ENCODE peak calls at places on chromosomes 3 and 15, in seven cellular contexts. K, B, Z, U, X, R and N are unnamed samples.

GRCh38 chr3:157029365-157029790 is 130.6 kb downstream of the CCNL1 start:
- DNase-seq in B (no peak), X (no peak), R (no peak), K (no peak), Z (no peak), U (no peak), N (no peak)

GRCh38 chr3:63934484-63934883 is 22.3 kb upstream of the SCAANT1 start:
- DNase-seq in R (no peak), Z (no peak), K (no peak), B (no peak), X (no peak), U (no peak), N (no peak)

GRCh38 chr3:112926000-112926399 is 48.9 kb downstream of the CD200R1 start:
- DNase-seq in U (no peak), R (no peak), K (no peak), X (no peak), Z (no peak), B (no peak), N (no peak)

GRCh38 chr15:47475336-47475735 is 242.0 kb upstream of the SEMA6D start:
- DNase-seq in B (no peak), Z (no peak), X (no peak), K (no peak), U (no peak), R (no peak), N (no peak)

GRCh38 chr3:48563382-48563918 is at the start of gene UCN2:
- DNase-seq in R (no peak), K (no peak), B (no peak), X (no peak), U (no peak), Z (peak; percentile 24), N (no peak)

GRCh38 chr3:114093596-114093995 is 37.1 kb downstream of the QTRT2 start:
- DNase-seq in U (no peak), K (peak; percentile 9), Z (peak; percentile 74), B (no peak), R (peak; percentile 80), X (peak; percentile 29), N (no peak)

GRCh38 chr3:47057212-47057671 is 77.8 kb downstream of the NBEAL2 start:
- DNase-seq in B (no peak), U (no peak), K (no peak), R (no peak), X (no peak), Z (no peak), N (no peak)

GRCh38 chr3:51547274-51547673 is 8.8 kb downstream of the RAD54L2 start:
- DNase-seq in R (no peak), B (no peak), U (no peak), X (no peak), Z (no peak), K (no peak), N (no peak)

GRCh38 chr3:193744048-193744821 is 151.2 kb downstream of the OPA1 start:
- DNase-seq in R (no peak), U (peak; percentile 47), Z (no peak), K (no peak), B (no peak), X (no peak), N (no peak)

GRCh38 chr3:197023241-197023997 is 6.2 kb downstream of the MELTF start:
- DNase-seq in U (peak; percentile 46), Z (no peak), X (no peak), K (peak; percentile 51), R (no peak), B (peak; percentile 36), N (peak; percentile 83)

GRCh38 chr3:124318014-124318413 is 326.1 kb upstream of the ROPN1 start:
- DNase-seq in U (no peak), X (no peak), K (peak; percentile 69), Z (no peak), R (no peak), B (peak; percentile 84), N (no peak)

GRCh38 chr15:74895830-74896229 is 6.0 kb downstream of the MPI start:
- DNase-seq in X (no peak), U (no peak), Z (no peak), R (no peak), B (no peak), K (no peak), N (no peak)

GRCh38 chr15:67792250-67792942 is 32.9 kb upstream of the SKOR1 start:
- DNase-seq in X (no peak), B (no peak), Z (no peak), R (no peak), K (no peak), U (no peak), N (no peak)

GRCh38 chr15:85329561-85330421 is 50.6 kb upstream of the AKAP13 start:
- DNase-seq in X (no peak), K (peak; percentile 48), R (no peak), U (peak; percentile 76), B (no peak), Z (peak; percentile 37), N (peak; percentile 69)

GRCh38 chr3:120300971-120301370 is 15.9 kb upstream of the GPR156 start:
- DNase-seq in X (no peak), R (no peak), K (no peak), B (no peak), U (no peak), Z (no peak), N (no peak)

GRCh38 chr3:153881201-153881600 is 240.0 kb upstream of the ARHGEF26 start:
- DNase-seq in X (no peak), K (no peak), U (no peak), R (peak; percentile 57), B (no peak), Z (no peak), N (no peak)

GRCh38 chr3:25870452-25870851 is 80.6 kb downstream of the OXSM start:
- DNase-seq in U (no peak), K (no peak), R (peak; percentile 27), B (no peak), Z (no peak), X (no peak), N (no peak)

GRCh38 chr3:73448041-73448440 is 176.7 kb downstream of the PDZRN3 start:
- DNase-seq in U (no peak), R (no peak), Z (no peak), X (no peak), B (no peak), K (no peak), N (no peak)

GRCh38 chr3:54171509-54171908 is 49.2 kb downstream of the CACNA2D3 start:
- DNase-seq in B (no peak), U (no peak), Z (no peak), R (no peak), X (no peak), K (no peak), N (no peak)

GRCh38 chr15:49918106-49918505 is 200.9 kb downstream of the ATP8B4 start:
- DNase-seq in K (no peak), X (peak; percentile 48), Z (no peak), U (no peak), R (no peak), B (no peak), N (no peak)

DNA sequence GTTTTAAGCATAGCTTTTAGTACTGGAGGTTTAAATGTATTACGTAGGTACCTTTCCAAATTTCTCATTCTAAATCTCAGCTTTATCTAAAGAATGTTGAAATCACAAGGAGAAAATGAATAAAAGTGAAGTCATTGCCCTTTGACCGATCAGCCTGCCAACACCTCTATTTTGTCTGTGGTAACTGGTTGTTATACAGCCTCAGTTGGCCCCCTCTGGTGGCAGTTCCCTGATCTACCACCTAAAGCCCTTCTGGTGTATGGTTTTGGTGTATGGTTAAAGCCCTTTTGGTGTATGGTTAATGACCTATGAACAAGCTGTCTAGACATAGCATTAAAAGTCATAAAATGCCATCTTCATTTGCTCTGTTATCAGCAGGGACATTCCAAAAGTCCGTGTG is 378.2 kb upstream of the AZI2 start:
- DNase-seq in U (peak; percentile 55), Z (no peak), B (peak; percentile 54), R (no peak), X (peak; percentile 23), K (peak; percentile 40), N (peak; percentile 22)
- TF ChIP-seq CTCF in U (peak; percentile 54), Z (peak; percentile 50), B (peak; percentile 75), R (peak; percentile 68), X (peak; percentile 20), K (peak; percentile 62), N (peak; percentile 40)

GRCh38 chr15:81279621-81280051 is 44.3 kb downstream of the STARD5 start:
- DNase-seq in R (no peak), Z (peak; percentile 6), U (no peak), K (no peak), X (no peak), B (no peak), N (no peak)
- TF ChIP-seq CTCF in R (no peak), Z (no peak), U (no peak), K (no peak), X (no peak), B (no peak), N (no peak)

GRCh38 chr15:100892013-100892355 is 12.4 kb downstream of the ALDH1A3 start:
- DNase-seq in K (no peak), B (no peak), Z (no peak), R (no peak), X (no peak), U (no peak), N (no peak)

GRCh38 chr15:100890850-100891249 is 11.2 kb downstream of the ALDH1A3 start:
- DNase-seq in B (no peak), R (no peak), X (no peak), U (no peak), K (no peak), Z (no peak), N (no peak)

GRCh38 chr15:100889359-100890058 is 9.9 kb downstream of the ALDH1A3 start:
- DNase-seq in Z (peak; percentile 65), X (peak; percentile 53), R (peak; percentile 55), B (no peak), U (no peak), K (no peak), N (no peak)

GRCh38 chr15:100891316-100892012 is 11.8 kb downstream of the ALDH1A3 start:
- DNase-seq in K (no peak), B (no peak), Z (no peak), X (no peak), U (no peak), R (no peak), N (no peak)

GRCh38 chr15:100890059-100890720 is 10.6 kb downstream of the ALDH1A3 start:
- DNase-seq in U (no peak), Z (no peak), K (no peak), B (no peak), X (no peak), R (no peak), N (no peak)
- TF ChIP-seq CTCF in U (no peak), Z (no peak), K (no peak), B (no peak), X (no peak), R (no peak), N (no peak)

DNA sequence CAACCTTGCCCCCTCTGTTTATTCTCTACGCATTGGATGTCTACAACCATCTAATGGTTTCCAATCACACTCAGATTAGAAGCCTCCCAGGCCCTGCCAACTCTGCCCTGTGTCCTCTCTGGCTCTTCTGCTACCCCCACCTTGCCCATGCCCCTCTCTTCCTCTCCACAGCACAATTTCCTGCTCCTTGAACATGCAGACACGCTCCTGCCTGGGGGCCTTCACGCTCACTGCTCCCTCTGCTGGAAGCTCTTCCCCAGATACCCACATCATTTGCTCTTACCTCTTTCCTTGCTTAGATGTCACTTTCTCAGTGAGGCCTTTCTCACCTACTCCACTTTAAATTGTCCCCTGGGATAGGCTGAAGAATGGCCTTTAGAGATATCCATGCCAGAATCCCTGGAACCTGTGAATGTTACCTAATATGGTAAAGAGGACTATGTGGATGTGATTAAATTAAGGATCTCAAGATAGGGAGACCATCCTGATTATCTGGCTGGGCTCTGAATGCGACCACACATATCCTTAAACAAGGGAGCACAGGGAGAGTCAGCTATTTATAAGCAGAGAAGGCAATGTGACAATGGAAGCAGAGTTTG is 9.9 kb downstream of the KY start:
- DNase-seq in Z (peak; percentile 14), K (peak; percentile 64), R (no peak), B (peak; percentile 52), X (no peak), U (no peak), N (peak; percentile 52)
- TF ChIP-seq CTCF in Z (peak; percentile 75), K (peak; percentile 51), R (peak; percentile 62), B (peak; percentile 77), X (no peak), U (peak; percentile 54), N (peak; percentile 37)

GRCh38 chr3:177551431-177551836 is 354.2 kb upstream of the TBL1XR1 start:
- DNase-seq in X (no peak), U (no peak), B (no peak), K (no peak), R (no peak), Z (no peak), N (no peak)
- TF ChIP-seq CTCF in X (no peak), U (no peak), B (no peak), K (no peak), R (no peak), Z (no peak), N (peak; percentile 2)